ENCODE peak calls at places on chromosomes 2 and 18, in eight cellular contexts. One of them, this sample, is unnamed. For H3K4me1, the result is how much of the 10 kb centered on the place peaks cover.

GRCh38 chr2:72863046-72863445 is 24.2 kb upstream of the SPR start:
- DNase-seq in HCT116: no peak
- DNase-seq in A549: no peak
- DNase-seq in K562: no peak
- DNase-seq in SK-N-SH: no peak
- DNase-seq in HepG2: no peak
- DNase-seq in GM12878: no peak
- DNase-seq in Panc1: no peak
- DNase-seq in this sample: peak

GRCh38 chr2:112301171-112301584 is 25.8 kb downstream of the ZC3H6 start:
- DNase-seq in HCT116: no peak
- DNase-seq in A549: no peak
- DNase-seq in K562: no peak
- DNase-seq in SK-N-SH: no peak
- DNase-seq in HepG2: peak
- DNase-seq in GM12878: no peak
- DNase-seq in Panc1: no peak
- DNase-seq in this sample: no peak

GRCh38 chr2:215787565-215788178 is 225.7 kb downstream of the MREG start:
- DNase-seq in HCT116: no peak
- DNase-seq in A549: no peak
- DNase-seq in K562: no peak
- DNase-seq in SK-N-SH: no peak
- DNase-seq in HepG2: no peak
- DNase-seq in GM12878: no peak
- DNase-seq in Panc1: no peak
- DNase-seq in this sample: no peak

GRCh38 chr2:119136093-119136492 is 22.5 kb downstream of the C1QL2 start:
- DNase-seq in HCT116: no peak
- DNase-seq in A549: no peak
- DNase-seq in K562: no peak
- DNase-seq in SK-N-SH: no peak
- DNase-seq in HepG2: no peak
- DNase-seq in GM12878: no peak
- DNase-seq in Panc1: no peak
- DNase-seq in this sample: no peak

GRCh38 chr2:85183078-85183477 is 49.9 kb downstream of the TCF7L1 start:
- DNase-seq in HCT116: no peak
- DNase-seq in A549: no peak
- DNase-seq in K562: no peak
- DNase-seq in SK-N-SH: no peak
- DNase-seq in HepG2: no peak
- DNase-seq in GM12878: no peak
- DNase-seq in Panc1: no peak
- DNase-seq in this sample: no peak

GRCh38 chr2:175476950-175477349 is 295.4 kb upstream of the ATP5MC3 start:
- DNase-seq in HCT116: no peak
- DNase-seq in A549: no peak
- DNase-seq in K562: no peak
- DNase-seq in SK-N-SH: no peak
- DNase-seq in HepG2: no peak
- DNase-seq in GM12878: no peak
- DNase-seq in Panc1: no peak
- DNase-seq in this sample: no peak

GRCh38 chr2:209321076-209321475 is 102.8 kb upstream of the MAP2 start:
- DNase-seq in HCT116: no peak
- DNase-seq in A549: no peak
- DNase-seq in K562: no peak
- DNase-seq in SK-N-SH: no peak
- DNase-seq in HepG2: no peak
- DNase-seq in GM12878: no peak
- DNase-seq in Panc1: no peak
- DNase-seq in this sample: no peak

GRCh38 chr2:85066874-85067351 is 66.3 kb upstream of the TCF7L1 start:
- DNase-seq in HCT116: peak
- DNase-seq in A549: peak
- DNase-seq in K562: peak
- DNase-seq in SK-N-SH: peak
- DNase-seq in HepG2: peak
- DNase-seq in GM12878: no peak
- DNase-seq in Panc1: peak
- DNase-seq in this sample: peak

GRCh38 chr18:39685303-39685902 is 2119.8 kb upstream of the CELF4 start:
- DNase-seq in HCT116: no peak
- DNase-seq in A549: no peak
- DNase-seq in K562: no peak
- DNase-seq in SK-N-SH: no peak
- DNase-seq in HepG2: peak
- DNase-seq in GM12878: no peak
- DNase-seq in Panc1: no peak
- DNase-seq in this sample: peak

GRCh38 chr2:62774555-62775366 is 69.2 kb downstream of the EHBP1 start:
- DNase-seq in HCT116: peak
- DNase-seq in A549: no peak
- DNase-seq in K562: peak
- DNase-seq in SK-N-SH: peak
- DNase-seq in HepG2: peak
- DNase-seq in GM12878: peak
- DNase-seq in Panc1: peak
- DNase-seq in this sample: peak

GRCh38 chr2:199430219-199430618 is 27.5 kb downstream of the SATB2 start:
- DNase-seq in HCT116: no peak
- DNase-seq in A549: no peak
- DNase-seq in K562: no peak
- DNase-seq in SK-N-SH: no peak
- DNase-seq in HepG2: no peak
- DNase-seq in GM12878: no peak
- DNase-seq in Panc1: no peak
- DNase-seq in this sample: no peak

GRCh38 chr2:66434679-66435548 is at the start of gene MEIS1:
- DNase-seq in HCT116: no peak
- DNase-seq in A549: peak
- DNase-seq in K562: peak
- DNase-seq in SK-N-SH: peak
- DNase-seq in HepG2: peak
- DNase-seq in GM12878: no peak
- DNase-seq in Panc1: peak
- DNase-seq in this sample: peak

GRCh38 chr18:54251606-54252400 is 17.5 kb upstream of the POLI start:
- DNase-seq in HCT116: no peak
- DNase-seq in A549: no peak
- DNase-seq in K562: no peak
- DNase-seq in SK-N-SH: no peak
- DNase-seq in HepG2: no peak
- DNase-seq in GM12878: no peak
- DNase-seq in Panc1: no peak
- DNase-seq in this sample: no peak

GRCh38 chr18:79986726-79987125 is 1.6 kb downstream of the TXNL4A start:
- DNase-seq in HCT116: no peak
- DNase-seq in A549: no peak
- DNase-seq in K562: peak
- DNase-seq in SK-N-SH: peak
- DNase-seq in HepG2: no peak
- DNase-seq in GM12878: no peak
- DNase-seq in Panc1: no peak
- DNase-seq in this sample: no peak

GRCh38 chr2:160522951-160523700 is 29.5 kb upstream of the RBMS1 start:
- DNase-seq in HCT116: no peak
- DNase-seq in A549: no peak
- DNase-seq in K562: no peak
- DNase-seq in SK-N-SH: no peak
- DNase-seq in HepG2: no peak
- DNase-seq in GM12878: no peak
- DNase-seq in Panc1: no peak
- DNase-seq in this sample: no peak

GRCh38 chr2:212712991-212713390 is 174.4 kb upstream of the ERBB4 start:
- DNase-seq in HCT116: no peak
- DNase-seq in A549: no peak
- DNase-seq in K562: no peak
- DNase-seq in SK-N-SH: no peak
- DNase-seq in HepG2: no peak
- DNase-seq in GM12878: no peak
- DNase-seq in Panc1: no peak
- DNase-seq in this sample: no peak

GRCh38 chr18:79011300-79011870 is 31.8 kb downstream of the SALL3 start:
- DNase-seq in HCT116: no peak
- DNase-seq in A549: no peak
- DNase-seq in K562: no peak
- DNase-seq in SK-N-SH: no peak
- DNase-seq in HepG2: no peak
- DNase-seq in GM12878: no peak
- DNase-seq in Panc1: no peak
- DNase-seq in this sample: no peak

GRCh38 chr2:60412626-60413025 is 140.8 kb downstream of the BCL11A start:
- DNase-seq in HCT116: no peak
- DNase-seq in A549: no peak
- DNase-seq in K562: no peak
- DNase-seq in SK-N-SH: no peak
- DNase-seq in HepG2: no peak
- DNase-seq in GM12878: no peak
- DNase-seq in Panc1: no peak
- DNase-seq in this sample: no peak

GRCh38 chr2:221420245-221420644 is 151.9 kb downstream of the EPHA4 start:
- DNase-seq in HCT116: no peak
- DNase-seq in A549: no peak
- DNase-seq in K562: no peak
- DNase-seq in SK-N-SH: no peak
- DNase-seq in HepG2: no peak
- DNase-seq in GM12878: peak
- DNase-seq in Panc1: no peak
- DNase-seq in this sample: no peak

DNA sequence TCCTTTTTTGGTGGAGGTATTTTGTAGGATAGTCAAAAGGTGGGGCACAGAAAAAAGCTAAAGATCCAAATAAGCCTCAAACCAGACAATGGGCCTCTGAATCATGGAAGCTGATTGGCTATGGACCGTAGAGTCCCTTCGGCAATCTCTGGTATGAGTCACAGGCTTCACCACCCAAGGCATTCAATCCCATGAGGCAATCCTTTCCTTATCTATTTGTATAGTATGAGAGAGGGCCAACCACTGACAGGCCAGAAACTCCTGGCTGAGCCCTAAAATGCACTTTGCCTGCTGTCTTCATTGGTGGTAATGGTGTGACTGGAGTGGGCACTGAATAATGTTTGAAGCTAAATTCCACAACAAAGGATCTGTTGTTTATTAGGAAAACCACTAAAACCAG is 38.7 kb upstream of the MEX3C start:
- DNase-seq in HCT116: peak
- DNase-seq in A549: peak
- DNase-seq in K562: peak
- DNase-seq in SK-N-SH: no peak
- DNase-seq in HepG2: peak
- DNase-seq in GM12878: no peak
- DNase-seq in Panc1: no peak
- DNase-seq in this sample: no peak
- TF ChIP-seq REST in HCT116: no peak
- TF ChIP-seq REST in A549: no peak
- TF ChIP-seq REST in K562: no peak
- TF ChIP-seq REST in SK-N-SH: no peak
- TF ChIP-seq REST in HepG2: no peak
- TF ChIP-seq REST in GM12878: no peak
- TF ChIP-seq REST in Panc1: no peak
- TF ChIP-seq REST in this sample: no peak

DNA sequence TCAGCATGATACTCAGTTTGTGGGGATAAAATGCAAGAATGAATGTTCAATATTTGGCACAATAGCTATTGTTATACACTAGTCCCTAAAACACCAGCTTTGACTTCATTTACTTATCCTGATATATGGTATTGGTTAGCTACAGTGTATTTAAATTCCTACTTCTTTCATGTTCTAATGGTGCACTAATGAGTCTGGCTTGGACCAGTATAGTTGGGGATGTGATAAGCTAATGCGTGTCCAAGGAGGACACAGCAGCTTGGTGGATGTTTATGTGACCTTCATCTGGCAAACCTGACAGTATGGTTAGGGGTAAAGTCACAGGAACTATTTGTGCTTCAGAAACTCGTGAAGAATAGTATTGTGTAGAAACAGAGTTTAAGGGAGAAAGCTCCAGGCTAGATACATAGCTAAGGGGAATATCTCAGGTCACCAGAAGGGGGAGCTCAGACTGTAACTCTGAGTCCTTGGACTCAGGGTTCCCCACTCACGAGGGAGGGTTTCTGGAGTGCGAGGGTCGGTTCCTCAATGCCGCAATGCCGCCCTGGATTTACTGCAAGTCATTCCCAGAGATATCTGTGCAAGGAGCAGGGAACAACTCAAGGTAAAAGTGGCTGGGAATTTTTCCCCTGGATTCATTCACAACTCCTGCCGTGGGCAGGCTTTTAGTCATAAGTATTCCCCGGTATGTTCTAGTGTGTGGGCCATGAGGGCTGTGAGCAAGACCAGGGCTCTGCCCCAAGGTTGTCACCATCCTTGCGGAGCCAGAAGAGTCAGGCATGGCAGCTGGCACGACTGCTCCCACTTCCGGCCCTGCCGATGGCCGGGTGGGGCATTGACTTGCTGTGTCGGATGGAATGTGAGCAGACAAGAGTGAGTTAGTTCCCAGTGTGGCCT is 14.5 kb downstream of the IL1R2 start:
- DNase-seq in HCT116: peak
- DNase-seq in A549: peak
- DNase-seq in K562: peak
- DNase-seq in SK-N-SH: peak
- DNase-seq in HepG2: peak
- DNase-seq in GM12878: no peak
- DNase-seq in Panc1: no peak
- DNase-seq in this sample: peak
- TF ChIP-seq CTCF in HCT116: peak
- TF ChIP-seq CTCF in A549: peak
- TF ChIP-seq CTCF in K562: peak
- TF ChIP-seq CTCF in SK-N-SH: peak
- TF ChIP-seq CTCF in HepG2: peak
- TF ChIP-seq CTCF in GM12878: peak
- TF ChIP-seq CTCF in Panc1: peak
- TF ChIP-seq CTCF in this sample: peak

DNA sequence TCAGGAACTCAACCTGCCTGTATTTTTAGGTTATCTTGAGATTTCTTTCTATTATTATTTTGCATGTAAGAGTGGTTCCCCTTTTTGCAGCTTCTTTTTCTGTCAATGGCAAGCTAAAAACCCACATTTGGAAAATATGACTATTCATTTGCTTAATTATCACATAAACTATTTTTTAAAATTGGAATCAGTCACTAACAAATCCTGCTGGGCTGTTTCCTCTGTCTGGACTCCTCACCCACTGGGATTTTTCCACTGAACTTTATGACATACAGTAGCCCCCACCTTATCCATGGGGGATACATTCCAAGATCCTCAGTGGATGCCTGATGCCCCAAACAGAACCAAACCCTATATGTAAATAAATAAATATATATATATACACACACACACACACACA is 447.3 kb downstream of the DLGAP1 start:
- DNase-seq in HCT116: no peak
- DNase-seq in A549: no peak
- DNase-seq in K562: no peak
- DNase-seq in SK-N-SH: no peak
- DNase-seq in HepG2: no peak
- DNase-seq in GM12878: no peak
- DNase-seq in Panc1: no peak
- DNase-seq in this sample: no peak
- H3K4me1 ChIP-seq in HCT116: under half
- H3K4me1 ChIP-seq in A549: under half
- H3K4me1 ChIP-seq in K562: under half
- H3K4me1 ChIP-seq in SK-N-SH: under half
- H3K4me1 ChIP-seq in HepG2: under half
- H3K4me1 ChIP-seq in GM12878: under half
- H3K4me1 ChIP-seq in Panc1: under half
- H3K4me1 ChIP-seq in this sample: under half

GRCh38 chr2:69754633-69755032 is 12.7 kb downstream of the ANXA4 start:
- DNase-seq in HCT116: no peak
- DNase-seq in A549: no peak
- DNase-seq in K562: no peak
- DNase-seq in SK-N-SH: no peak
- DNase-seq in HepG2: no peak
- DNase-seq in GM12878: no peak
- DNase-seq in Panc1: no peak
- DNase-seq in this sample: no peak
- TF ChIP-seq REST in HCT116: no peak
- TF ChIP-seq REST in A549: no peak
- TF ChIP-seq REST in K562: no peak
- TF ChIP-seq REST in SK-N-SH: no peak
- TF ChIP-seq REST in HepG2: no peak
- TF ChIP-seq REST in GM12878: no peak
- TF ChIP-seq REST in Panc1: no peak
- TF ChIP-seq REST in this sample: no peak

This sample was measured in GM23338.